ENCODE peak calls at places on chromosomes 13 and 19, in four cellular contexts. H is mesendoderm, G is IMR-90, T is H1. P is an unnamed sample.

GRCh38 chr13:37068962-37069361 is 9.5 kb upstream of the SUPT20H start:
- DNase-seq in H (no peak), G (peak; percentile 30), T (no peak), P (no peak)

GRCh38 chr13:57946361-57946760 is 314.8 kb downstream of the PCDH17 start:
- DNase-seq in H (peak; percentile 14), G (no peak), T (no peak), P (no peak)

GRCh38 chr13:106230450-106230849 is 305.0 kb downstream of the EFNB2 start:
- DNase-seq in H (no peak), G (peak; percentile 83), T (no peak), P (no peak)

GRCh38 chr13:99721606-99722384 is 220.5 kb downstream of the TM9SF2 start:
- DNase-seq in H (no peak), G (no peak), T (peak; percentile 38), P (no peak)

GRCh38 chr19:48656840-48657474 is 11.0 kb upstream of the CA11 start:
- DNase-seq in H (peak; percentile 87), G (peak; percentile 95), T (no peak), P (no peak)

GRCh38 chr13:99282264-99283231 is 24.4 kb upstream of the GPR18 start:
- DNase-seq in H (no peak), G (no peak), T (no peak), P (no peak)

GRCh38 chr13:74770361-74770760 is 636.2 kb upstream of the KLF12 start:
- DNase-seq in H (peak; percentile 20), G (peak; percentile 94), T (no peak), P (no peak)

GRCh38 chr13:80132741-80133601 is 208.0 kb downstream of the SPRY2 start:
- DNase-seq in H (peak; percentile 65), G (peak; percentile 62), T (no peak), P (no peak)

GRCh38 chr13:21595546-21595822 is 8.5 kb downstream of the MICU2 start:
- DNase-seq in H (no peak), G (no peak), T (no peak), P (no peak)

GRCh38 chr19:6087074-6087506 is 23.2 kb downstream of the RFX2 start:
- DNase-seq in H (peak; percentile 59), G (no peak), T (no peak), P (no peak)

GRCh38 chr19:18007605-18007938 is 398 bp upstream of the ARRDC2 start:
- DNase-seq in H (no peak), G (no peak), T (no peak), P (no peak)

GRCh38 chr19:18009412-18010066 is 1.6 kb downstream of the ARRDC2 start:
- DNase-seq in H (no peak), G (peak; percentile 17), T (no peak), P (no peak)

GRCh38 chr19:18008814-18009213 is 844 bp downstream of the ARRDC2 start:
- DNase-seq in H (no peak), G (no peak), T (no peak), P (no peak)

GRCh38 chr19:18007939-18008673 is at the start of gene ARRDC2:
- DNase-seq in H (peak; percentile 94), G (peak; percentile 87), T (peak; percentile 86), P (peak; percentile 93)

GRCh38 chr19:18010149-18010548 is 2.2 kb downstream of the ARRDC2 start:
- DNase-seq in H (no peak), G (no peak), T (no peak), P (no peak)
- H3K23ac ChIP-seq in H (no peak overlapping the region), G (no peak overlapping the region), T (no peak overlapping the region), P (no peak overlapping the region)

GRCh38 chr19:7801020-7801570 is 28.9 kb upstream of the EVI5L start:
- DNase-seq in H (no peak), G (no peak), T (no peak), P (no peak)
- H4K5ac ChIP-seq in H (no peak overlapping the region), G (no peak overlapping the region), T (no peak overlapping the region), P (no peak overlapping the region)

DNA sequence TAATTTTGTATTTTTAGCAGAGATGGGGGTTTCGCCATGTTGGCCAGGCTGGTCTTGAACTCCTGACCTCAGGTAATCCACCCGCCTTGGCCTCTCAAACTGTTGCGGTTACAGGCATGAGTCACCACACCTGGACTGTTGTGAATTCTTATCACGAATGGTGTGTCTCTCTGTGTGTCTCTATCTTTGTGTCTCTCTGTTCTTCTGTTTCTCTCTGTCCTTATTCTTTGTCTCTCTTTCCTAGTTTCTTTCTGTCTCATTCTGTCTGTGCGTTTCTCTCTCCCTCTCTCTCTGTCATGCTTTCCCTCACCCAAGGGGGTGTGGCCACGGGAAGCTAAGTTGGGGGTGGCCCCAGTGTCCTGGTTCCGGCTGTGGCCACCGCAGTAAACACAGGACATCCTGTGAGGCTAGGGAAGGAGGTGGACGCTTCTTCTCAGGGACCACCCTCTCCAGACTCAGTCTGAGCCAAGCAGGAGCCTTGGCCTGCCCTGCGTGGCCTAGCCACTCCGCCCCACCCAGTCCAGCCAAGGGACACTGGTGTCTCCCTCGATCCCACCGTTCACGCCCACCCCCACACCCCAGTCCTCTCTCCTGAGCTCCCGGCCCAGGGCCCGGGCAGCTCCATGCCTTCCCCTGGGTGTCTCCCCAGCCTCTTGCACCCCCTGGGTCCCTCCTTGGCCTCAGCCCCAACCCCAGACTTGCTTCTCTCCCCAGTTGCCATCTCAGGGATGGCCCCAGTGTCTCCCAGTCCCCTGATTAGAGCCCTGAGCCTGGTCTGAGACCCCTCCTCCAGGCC is 3.9 kb upstream of the PRX start:
- DNase-seq in H (no peak), G (peak; percentile 35), T (no peak), P (no peak)
- H2BK120ac ChIP-seq in H (no peak overlapping the region), G (peak overlapping the region; percentile 58), T (no peak overlapping the region), P (no peak overlapping the region)

GRCh38 chr19:3268326-3268725 is 43.9 kb downstream of the CELF5 start:
- DNase-seq in H (no peak), G (no peak), T (no peak), P (no peak)

GRCh38 chr19:3268763-3269162 is 44.3 kb downstream of the CELF5 start:
- DNase-seq in H (no peak), G (no peak), T (no peak), P (no peak)

GRCh38 chr19:3266092-3266693 is 41.7 kb downstream of the CELF5 start:
- DNase-seq in H (no peak), G (no peak), T (no peak), P (no peak)

GRCh38 chr19:3265432-3265831 is 41.0 kb downstream of the CELF5 start:
- DNase-seq in H (no peak), G (no peak), T (no peak), P (no peak)

GRCh38 chr19:3266792-3267469 is 42.5 kb downstream of the CELF5 start:
- DNase-seq in H (no peak), G (no peak), T (no peak), P (no peak)
- H3K23ac ChIP-seq in H (no peak overlapping the region), G (no peak overlapping the region), T (no peak overlapping the region), P (no peak overlapping the region)

GRCh38 chr19:1438035-1438932 is at the start of gene RPS15:
- DNase-seq in H (peak; percentile 96), G (peak; percentile 94), T (peak; percentile 97), P (peak; percentile 95)
- H4K5ac ChIP-seq in H (no peak within 1 kb of the TSS), G (peak within 1 kb of the TSS; percentile 87), T (peak within 1 kb of the TSS; percentile 79), P (no peak within 1 kb of the TSS)

GRCh38 chr19:52734340-52734892 is 428 bp downstream of the ZNF611 start:
- DNase-seq in H (no peak), G (no peak), T (no peak), P (no peak)
- H2BK120ac ChIP-seq in H (peak overlapping the region; percentile 31), G (no peak overlapping the region), T (no peak overlapping the region), P (no peak overlapping the region)

DNA sequence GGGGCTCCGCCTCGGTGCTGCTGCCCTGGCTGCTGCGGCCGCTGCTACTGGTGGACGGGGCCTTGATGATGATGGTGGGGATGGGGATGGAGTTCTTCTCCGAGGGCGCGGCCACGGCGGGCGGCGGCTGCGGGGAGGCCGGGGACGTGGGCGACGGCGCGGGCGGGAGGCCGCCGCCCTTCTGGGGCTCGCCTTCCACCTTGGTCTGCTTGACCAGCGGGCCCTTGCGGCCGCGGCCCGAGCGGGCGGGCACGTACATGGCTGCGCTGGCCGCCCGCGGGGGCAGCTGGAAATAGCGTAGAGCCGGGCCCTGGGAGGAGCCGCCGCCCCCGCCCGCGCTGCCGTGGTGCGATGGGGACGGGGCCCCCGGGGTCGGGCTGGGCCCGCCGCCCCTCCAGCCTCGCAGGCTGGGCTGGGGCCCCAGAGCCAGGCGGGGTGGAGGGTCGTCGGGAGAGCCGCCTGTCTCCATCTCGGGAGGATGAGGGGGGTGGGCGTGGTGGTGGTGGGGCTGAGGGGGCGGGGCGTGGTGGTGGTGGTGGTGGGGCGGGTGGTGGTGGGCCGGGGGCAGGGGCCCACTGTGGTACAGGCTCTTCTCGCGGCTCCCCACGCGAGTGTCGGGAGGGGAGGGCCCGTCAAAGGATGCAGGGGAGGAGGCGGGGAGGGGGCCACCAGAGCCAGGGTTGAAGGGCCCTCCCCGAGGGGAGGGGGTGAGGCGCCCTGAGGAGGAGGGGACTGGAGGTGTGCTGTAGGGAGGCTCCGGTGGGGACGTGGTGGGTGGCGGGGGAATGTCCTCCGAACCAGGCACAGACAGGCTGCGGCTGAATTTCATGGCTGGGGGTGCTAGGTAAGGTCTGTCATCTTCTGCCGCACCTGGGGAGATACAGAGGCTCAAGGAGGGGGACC is 19.4 kb downstream of the C19orf81 start:
- DNase-seq in H (no peak), G (no peak), T (peak; percentile 55), P (no peak)
- H3K23ac ChIP-seq in H (no peak overlapping the region), G (no peak overlapping the region), T (no peak overlapping the region), P (no peak overlapping the region)

DNA sequence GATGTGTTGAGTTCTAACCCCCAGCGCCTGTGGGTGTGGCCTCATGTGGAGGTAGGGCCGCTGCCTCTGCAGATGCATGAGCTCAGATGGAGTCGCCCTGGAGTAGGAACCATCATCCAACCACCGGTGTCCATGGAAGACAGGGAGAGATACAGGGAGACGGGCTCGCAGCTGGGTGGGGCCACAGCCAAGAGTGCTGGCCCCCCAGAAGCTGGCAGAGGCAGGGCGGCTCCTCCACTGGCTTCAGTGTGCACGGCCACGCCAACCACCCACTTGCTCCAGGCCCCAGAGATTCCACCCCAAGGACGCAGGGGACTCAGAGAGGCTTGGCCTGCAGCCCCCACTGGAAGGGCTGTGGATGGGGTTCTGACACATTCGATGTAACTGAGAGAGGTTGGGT is 5.4 kb upstream of the MCF2L start:
- DNase-seq in H (no peak), G (no peak), T (no peak), P (no peak)
- H4K5ac ChIP-seq in H (no peak overlapping the region), G (no peak overlapping the region), T (no peak overlapping the region), P (no peak overlapping the region)